ENCODE peak calls at places on chromosomes 13 and 19, in seven cellular contexts. M is PC-3, B is fibroblast of mammary gland, H is psoas muscle, A is dorsolateral prefrontal cortex, E is mucosa of descending colon, D is BJ. C is an unnamed sample.

GRCh38 chr19:27694361-27695055 is 1518.4 kb downstream of the UQCRFS1 start:
- DNase-seq in M (no peak), B (no peak), H (no peak), A (no peak), E (no peak), D (no peak), C (no peak)

GRCh38 chr19:40358773-40359172 is 10.3 kb downstream of the PLD3 start:
- DNase-seq in M (no peak), B (no peak), H (no peak), A (no peak), E (no peak), D (no peak), C (no peak)

GRCh38 chr13:99468971-99469545 is 32.2 kb upstream of the TM9SF2 start:
- DNase-seq in M (no peak), B (peak), H (no peak), A (no peak), E (no peak), D (no peak), C (no peak)

GRCh38 chr19:43329989-43330388 is 23.5 kb upstream of the CD177 start:
- DNase-seq in M (no peak), B (no peak), H (no peak), A (no peak), E (no peak), D (no peak), C (no peak)

GRCh38 chr13:104295537-104295936 is 1229.3 kb upstream of the SLC10A2 start:
- DNase-seq in M (no peak), B (no peak), H (no peak), A (no peak), E (no peak), D (no peak), C (no peak)

GRCh38 chr19:55087542-55087935 is 11.9 kb downstream of the EPS8L1 start:
- DNase-seq in M (no peak), B (peak), H (no peak), A (no peak), E (peak), D (no peak), C (no peak)

GRCh38 chr13:82062772-82063171 is 1721.8 kb upstream of the SPRY2 start:
- DNase-seq in M (peak), B (no peak), H (no peak), A (no peak), E (no peak), D (no peak), C (no peak)

GRCh38 chr19:37362733-37363132 is 8.2 kb upstream of the ZNF527 start:
- DNase-seq in M (no peak), B (peak), H (no peak), A (no peak), E (no peak), D (no peak), C (no peak)

GRCh38 chr13:38707433-38707832 is 20.6 kb downstream of the FREM2 start:
- DNase-seq in M (no peak), B (no peak), H (no peak), A (no peak), E (no peak), D (no peak), C (no peak)

GRCh38 chr19:48500830-48501445 is 10.7 kb downstream of the LMTK3 start:
- DNase-seq in M (no peak), B (no peak), H (no peak), A (no peak), E (no peak), D (no peak), C (no peak)

GRCh38 chr19:49666120-49666444 is 349 bp downstream of the BCL2L12 start:
- DNase-seq in M (no peak), B (peak), H (no peak), A (no peak), E (no peak), D (no peak), C (no peak)

GRCh38 chr13:34258646-34259386 is 440.9 kb downstream of the RFC3 start:
- DNase-seq in M (no peak), B (no peak), H (no peak), A (no peak), E (no peak), D (no peak), C (no peak)

GRCh38 chr13:36124236-36124822 is 6.9 kb downstream of the DCLK1 start:
- DNase-seq in M (peak), B (peak), H (no peak), A (no peak), E (no peak), D (peak), C (peak)

GRCh38 chr13:66888698-66889097 is 341.4 kb downstream of the PCDH9 start:
- DNase-seq in M (no peak), B (peak), H (no peak), A (no peak), E (no peak), D (no peak), C (no peak)

GRCh38 chr13:25753976-25754375 is 297.8 kb downstream of the SHISA2 start:
- DNase-seq in M (no peak), B (no peak), H (no peak), A (no peak), E (no peak), D (no peak), C (no peak)

GRCh38 chr13:90055121-90055520 is 1292.4 kb upstream of the MIR17HG start:
- DNase-seq in M (peak), B (peak), H (no peak), A (no peak), E (no peak), D (no peak), C (peak)

GRCh38 chr13:26951581-26952177 is 191.1 kb upstream of the GPR12 start:
- DNase-seq in M (no peak), B (no peak), H (no peak), A (no peak), E (peak), D (no peak), C (no peak)

GRCh38 chr13:38415233-38415632 is 65.6 kb downstream of the UFM1 start:
- DNase-seq in M (no peak), B (no peak), H (no peak), A (no peak), E (no peak), D (no peak), C (no peak)

GRCh38 chr19:45865269-45865948 is 1.3 kb downstream of the FOXA3 start:
- DNase-seq in M (no peak), B (no peak), H (no peak), A (no peak), E (peak), D (no peak), C (no peak)

GRCh38 chr19:18895038-18895827 is 725 bp downstream of the CERS1 start:
- DNase-seq in M (peak), B (peak), H (peak), A (peak), E (no peak), D (no peak), C (no peak)

GRCh38 chr13:63625869-63626268 is 2210.2 kb upstream of the PCDH20 start:
- DNase-seq in M (peak), B (peak), H (no peak), A (no peak), E (no peak), D (no peak), C (no peak)

GRCh38 chr13:76972430-76972829 is 19.5 kb upstream of the CLN5 start:
- DNase-seq in M (no peak), B (no peak), H (no peak), A (no peak), E (no peak), D (no peak), C (peak)

GRCh38 chr13:27170221-27170520 is 1.4 kb downstream of the USP12 start:
- DNase-seq in M (peak), B (peak), H (no peak), A (no peak), E (no peak), D (no peak), C (no peak)

GRCh38 chr19:10433131-10433536 is 12.8 kb downstream of the PDE4A start:
- DNase-seq in M (no peak), B (no peak), H (no peak), A (no peak), E (no peak), D (no peak), C (no peak)

GRCh38 chr13:43072394-43072793 is 49.0 kb downstream of the DNAJC15 start:
- DNase-seq in M (no peak), B (peak), H (peak), A (no peak), E (no peak), D (no peak), C (no peak)

GRCh38 chr19:46351241-46352041 is 4.6 kb downstream of the PPP5C start:
- DNase-seq in M (peak), B (peak), H (peak), A (no peak), E (peak), D (no peak), C (no peak)

GRCh38 chr19:41588497-41589209 is 12.7 kb downstream of the CEACAM21 start:
- DNase-seq in M (peak), B (peak), H (no peak), A (no peak), E (no peak), D (no peak), C (peak)

GRCh38 chr13:39148513-39148961 is 110.3 kb downstream of the NHLRC3 start:
- DNase-seq in M (no peak), B (peak), H (no peak), A (no peak), E (no peak), D (peak), C (peak)

GRCh38 chr19:4284176-4284958 is 5.3 kb downstream of the SHD start:
- DNase-seq in M (peak), B (no peak), H (no peak), A (no peak), E (peak), D (no peak), C (no peak)

GRCh38 chr19:19627716-19628498 is at the start of gene LPAR2:
- DNase-seq in M (peak), B (no peak), H (no peak), A (no peak), E (peak), D (no peak), C (no peak)

GRCh38 chr13:24632382-24633121 is 47.7 kb upstream of the ATP12A start:
- DNase-seq in M (peak), B (peak), H (no peak), A (no peak), E (no peak), D (no peak), C (no peak)

GRCh38 chr19:29687897-29688728 is 22.9 kb downstream of the PLEKHF1 start:
- DNase-seq in M (peak), B (peak), H (no peak), A (no peak), E (no peak), D (no peak), C (no peak)

GRCh38 chr13:28560612-28561011 is 65.7 kb upstream of the FLT1 start:
- DNase-seq in M (no peak), B (no peak), H (no peak), A (no peak), E (no peak), D (no peak), C (no peak)

GRCh38 chr13:75432045-75432444 is 49.9 kb downstream of the TBC1D4 start:
- DNase-seq in M (no peak), B (peak), H (no peak), A (no peak), E (no peak), D (no peak), C (no peak)

GRCh38 chr13:19860884-19861655 is 2.4 kb downstream of the ZMYM5 start:
- DNase-seq in M (peak), B (peak), H (no peak), A (no peak), E (no peak), D (no peak), C (no peak)

GRCh38 chr19:49155830-49156346 is 692 bp upstream of the HRC start:
- DNase-seq in M (no peak), B (no peak), H (peak), A (no peak), E (no peak), D (no peak), C (no peak)

GRCh38 chr19:33621811-33622504 is at the start of gene CHST8:
- DNase-seq in M (no peak), B (peak), H (peak), A (peak), E (no peak), D (no peak), C (no peak)

GRCh38 chr13:77916481-77916880 is 2.1 kb downstream of the EDNRB start:
- DNase-seq in M (no peak), B (peak), H (no peak), A (no peak), E (no peak), D (no peak), C (no peak)

GRCh38 chr13:30873519-30873918 is 32.6 kb upstream of the MEDAG start:
- DNase-seq in M (no peak), B (no peak), H (no peak), A (no peak), E (no peak), D (no peak), C (no peak)

DNA sequence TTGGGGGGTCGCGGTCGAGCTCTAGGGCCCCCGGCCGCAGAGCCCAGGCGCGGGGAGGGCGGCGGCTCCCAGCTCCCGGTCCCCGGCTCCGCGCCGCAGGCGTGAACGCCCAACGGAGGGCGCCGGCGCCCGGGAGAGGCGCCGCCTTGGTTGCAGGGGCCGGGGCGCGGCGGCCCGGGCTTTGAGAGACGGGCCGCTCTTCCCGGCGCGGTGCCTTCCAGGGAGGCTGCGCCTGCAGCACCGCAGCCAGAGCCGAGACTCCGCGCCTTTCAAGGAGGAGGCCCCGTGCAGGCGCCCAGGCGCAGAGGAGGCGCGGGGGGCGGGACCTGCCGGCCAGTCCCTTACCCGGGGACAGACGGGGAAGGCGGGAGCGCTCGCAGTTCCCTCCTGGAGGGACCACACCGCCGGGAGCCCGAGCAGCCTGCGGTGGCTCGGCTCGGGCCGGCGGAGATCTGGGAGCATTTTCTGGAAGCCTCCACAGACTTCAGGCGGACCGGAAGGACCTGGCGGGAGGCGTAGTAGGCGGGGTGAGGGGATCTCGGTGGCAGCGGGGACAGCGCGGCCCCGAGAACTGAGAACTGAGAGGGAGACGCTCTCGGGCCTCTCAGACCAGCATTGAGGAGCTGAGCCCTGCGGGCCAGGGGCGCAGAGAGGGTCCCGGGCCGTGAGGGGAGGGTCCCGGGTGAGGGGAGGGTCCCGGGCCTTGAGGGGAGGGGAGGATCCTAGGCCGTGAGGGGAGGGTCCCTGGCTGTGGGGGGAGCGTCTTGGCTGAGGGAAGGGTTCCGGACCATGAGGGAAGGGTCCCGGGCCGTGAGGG is 25.5 kb upstream of the MCF2L start:
- DNase-seq in M (peak), B (no peak), H (peak), A (no peak), E (no peak), D (no peak), C (no peak)
- H3K4me3 ChIP-seq in M (peak), B (peak), H (peak), A (peak), E (peak), D (peak), C (peak)

GRCh38 chr19:2207991-2208860 is 27.9 kb downstream of the PLEKHJ1 start:
- DNase-seq in M (no peak), B (peak), H (peak), A (no peak), E (peak), D (peak), C (no peak)

GRCh38 chr19:2207008-2207407 is 29.1 kb downstream of the PLEKHJ1 start:
- DNase-seq in M (no peak), B (no peak), H (no peak), A (no peak), E (no peak), D (no peak), C (no peak)

GRCh38 chr19:2210206-2210605 is 25.9 kb downstream of the PLEKHJ1 start:
- DNase-seq in M (no peak), B (no peak), H (no peak), A (no peak), E (no peak), D (no peak), C (no peak)

GRCh38 chr19:2209408-2209807 is 26.7 kb downstream of the PLEKHJ1 start:
- DNase-seq in M (no peak), B (no peak), H (no peak), A (no peak), E (no peak), D (no peak), C (no peak)

GRCh38 chr19:2208975-2209374 is 27.2 kb downstream of the PLEKHJ1 start:
- DNase-seq in M (no peak), B (no peak), H (no peak), A (no peak), E (no peak), D (no peak), C (no peak)
- TF ChIP-seq CTCF in M (no peak), B (no peak), H (no peak), A (no peak), E (no peak), D (no peak), C (no peak)

DNA sequence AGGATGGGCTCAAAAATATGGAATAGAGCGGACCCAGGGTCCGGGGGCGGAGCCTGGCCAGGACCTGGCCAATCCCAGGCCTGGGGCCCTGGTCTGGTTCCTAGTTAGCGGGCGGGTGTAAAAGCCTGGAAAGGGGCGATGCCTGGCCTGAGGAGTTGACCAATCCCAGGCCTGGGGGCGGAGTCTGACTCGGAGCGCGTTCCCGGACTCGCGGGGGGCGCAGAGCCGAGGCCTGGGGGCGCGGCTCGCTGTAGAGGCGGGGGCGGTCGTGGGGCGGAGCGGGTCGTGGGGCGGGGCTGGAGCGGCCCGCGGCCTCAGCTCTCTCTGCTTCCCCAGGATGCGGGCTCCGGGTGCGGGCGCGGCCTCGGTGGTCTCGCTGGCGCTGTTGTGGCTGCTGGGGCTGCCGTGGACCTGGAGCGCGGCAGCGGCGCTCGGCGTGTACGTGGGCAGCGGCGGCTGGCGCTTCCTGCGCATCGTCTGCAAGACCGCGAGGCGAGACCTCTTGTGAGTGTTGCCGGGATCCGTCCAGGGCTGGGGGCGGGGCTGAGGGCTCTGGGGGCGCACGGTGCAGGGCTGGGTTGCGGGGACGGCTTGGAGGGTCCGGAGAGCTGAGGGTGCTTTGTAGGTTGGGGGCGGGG is at the start of gene SLC27A1:
- DNase-seq in M (peak), B (peak), H (peak), A (peak), E (peak), D (peak), C (peak)
- H3K4me3 ChIP-seq in M (peak), B (peak), H (peak), A (peak), E (peak), D (peak), C (peak)

GRCh38 chr19:23440791-23441190 is 45.5 kb upstream of the ZNF91 start:
- DNase-seq in M (no peak), B (no peak), H (no peak), A (no peak), E (no peak), D (no peak), C (no peak)
- TF ChIP-seq CTCF in M (peak), B (peak), H (peak), A (no peak), E (no peak), D (peak), C (peak)

GRCh38 chr19:21117041-21117907 is 24.6 kb upstream of the ZNF431 start:
- DNase-seq in M (no peak), B (no peak), H (no peak), A (no peak), E (no peak), D (no peak), C (no peak)
- H3K4me3 ChIP-seq in M (no peak), B (no peak), H (no peak), A (no peak), E (no peak), D (no peak), C (no peak)

GRCh38 chr13:80314711-80315505 is 26.0 kb downstream of the SPRY2 start:
- DNase-seq in M (no peak), B (no peak), H (no peak), A (no peak), E (no peak), D (no peak), C (no peak)
- TF ChIP-seq CTCF in M (no peak), B (no peak), H (no peak), A (no peak), E (no peak), D (no peak), C (no peak)

GRCh38 chr19:56959211-56959610 is 118.7 kb upstream of the PEG3 start:
- DNase-seq in M (no peak), B (no peak), H (no peak), A (no peak), E (no peak), D (no peak), C (no peak)

GRCh38 chr19:56955637-56956216 is 115.2 kb upstream of the PEG3 start:
- DNase-seq in M (no peak), B (no peak), H (no peak), A (no peak), E (no peak), D (no peak), C (no peak)

GRCh38 chr19:56956503-56957226 is 116.1 kb upstream of the PEG3 start:
- DNase-seq in M (no peak), B (no peak), H (no peak), A (no peak), E (no peak), D (no peak), C (no peak)

GRCh38 chr19:56960959-56961622 is 120.6 kb upstream of the PEG3 start:
- DNase-seq in M (no peak), B (no peak), H (no peak), A (no peak), E (no peak), D (no peak), C (no peak)

DNA sequence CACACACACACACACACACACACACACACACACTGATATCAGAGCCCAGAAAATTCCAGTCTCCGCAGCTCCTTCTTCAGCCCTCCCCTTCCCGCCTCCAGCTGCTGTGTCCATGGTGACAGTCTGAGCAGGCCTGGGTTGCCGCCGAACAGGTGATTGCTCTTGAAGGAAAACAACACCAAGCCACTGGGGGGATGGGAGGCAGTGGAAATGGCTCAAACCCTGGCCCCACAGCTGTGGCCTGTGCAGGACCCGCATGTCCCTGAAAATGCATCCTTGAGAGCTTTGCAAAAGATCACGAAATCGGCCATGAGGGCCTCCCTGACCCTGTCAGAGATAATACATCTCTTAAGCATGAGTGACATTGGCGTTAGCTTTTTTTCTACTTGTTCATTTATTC is 117.9 kb upstream of the PEG3 start:
- DNase-seq in M (no peak), B (no peak), H (no peak), A (no peak), E (no peak), D (no peak), C (no peak)
- H3K4me3 ChIP-seq in M (no peak), B (no peak), H (no peak), A (no peak), E (no peak), D (no peak), C (no peak)

GRCh38 chr13:49821216-49821820 is 28.8 kb upstream of the KPNA3 start:
- DNase-seq in M (no peak), B (no peak), H (no peak), A (no peak), E (no peak), D (no peak), C (no peak)
- TF ChIP-seq CTCF in M (peak), B (peak), H (no peak), A (no peak), E (no peak), D (no peak), C (no peak)

C was measured in astrocyte of the cerebellum.